ENCODE peak calls at places on chromosomes 11 and 22, in four cellular contexts. One of them, this sample, is unnamed.
A peak's percentile ranks its signal among the peaks of the same experiment; 100 is the strongest.

GRCh38 chr22:21447694-21448402 is 19.3 kb upstream of the TMEM191C start:
- DNase-seq in neuronal stem cell: no peak
- DNase-seq in psoas muscle: peak; percentile 10
- DNase-seq in uterus: peak; percentile 11
- DNase-seq in this sample: no peak

GRCh38 chr11:62604460-62605130 is 2.9 kb upstream of the MTA2 start:
- DNase-seq in psoas muscle: no peak
- DNase-seq in neuronal stem cell: peak; percentile 70
- DNase-seq in uterus: no peak
- DNase-seq in this sample: no peak

GRCh38 chr11:99370557-99371200 is 349.9 kb downstream of the CNTN5 start:
- DNase-seq in neuronal stem cell: peak; percentile 8
- DNase-seq in psoas muscle: peak; percentile 28
- DNase-seq in uterus: no peak
- DNase-seq in this sample: no peak

GRCh38 chr11:33723238-33723881 is 12.9 kb downstream of the CD59 start:
- DNase-seq in psoas muscle: no peak
- DNase-seq in uterus: no peak
- DNase-seq in neuronal stem cell: no peak
- DNase-seq in this sample: no peak

GRCh38 chr22:23579870-23580585 is at the start of gene IGLL1:
- DNase-seq in neuronal stem cell: no peak
- DNase-seq in uterus: no peak
- DNase-seq in psoas muscle: no peak
- DNase-seq in this sample: no peak

GRCh38 chr22:40331706-40332105 is 14.6 kb upstream of the ADSL start:
- DNase-seq in psoas muscle: no peak
- DNase-seq in neuronal stem cell: no peak
- DNase-seq in uterus: no peak
- DNase-seq in this sample: no peak

GRCh38 chr11:117180661-117181585 is 2.4 kb downstream of the SIDT2 start:
- DNase-seq in neuronal stem cell: peak; percentile 51
- DNase-seq in uterus: peak; percentile 85
- DNase-seq in psoas muscle: peak; percentile 71
- DNase-seq in this sample: peak; percentile 33

GRCh38 chr22:47296405-47297260 is 534.2 kb downstream of the TBC1D22A start:
- DNase-seq in psoas muscle: no peak
- DNase-seq in neuronal stem cell: no peak
- DNase-seq in uterus: no peak
- DNase-seq in this sample: no peak

GRCh38 chr22:40463017-40463631 is 92.7 kb downstream of the SGSM3 start:
- DNase-seq in uterus: no peak
- DNase-seq in psoas muscle: no peak
- DNase-seq in neuronal stem cell: no peak
- DNase-seq in this sample: peak; percentile 44

GRCh38 chr11:132563050-132563449 is 969.3 kb downstream of the OPCML start:
- DNase-seq in uterus: no peak
- DNase-seq in psoas muscle: no peak
- DNase-seq in neuronal stem cell: no peak
- DNase-seq in this sample: no peak

GRCh38 chr22:27811778-27812177 is 10.2 kb upstream of the MN1 start:
- DNase-seq in uterus: no peak
- DNase-seq in psoas muscle: no peak
- DNase-seq in neuronal stem cell: no peak
- DNase-seq in this sample: no peak

GRCh38 chr11:117426297-117426685 is 98.6 kb downstream of the CEP164 start:
- DNase-seq in psoas muscle: peak; percentile 62
- DNase-seq in neuronal stem cell: peak; percentile 83
- DNase-seq in uterus: peak; percentile 66
- DNase-seq in this sample: peak; percentile 61

GRCh38 chr11:76798656-76799055 is 15.5 kb downstream of the TSKU start:
- DNase-seq in neuronal stem cell: no peak
- DNase-seq in uterus: no peak
- DNase-seq in psoas muscle: no peak
- DNase-seq in this sample: no peak

GRCh38 chr22:41983516-41983915 is 14.3 kb downstream of the SEPTIN3 start:
- DNase-seq in psoas muscle: no peak
- DNase-seq in uterus: no peak
- DNase-seq in neuronal stem cell: no peak
- DNase-seq in this sample: no peak

GRCh38 chr11:108647701-108648527 is 17.0 kb upstream of the DDX10 start:
- DNase-seq in psoas muscle: peak; percentile 49
- DNase-seq in neuronal stem cell: peak; percentile 66
- DNase-seq in uterus: peak; percentile 38
- DNase-seq in this sample: peak; percentile 63

GRCh38 chr11:5665746-5666395 is 19.0 kb downstream of the TRIM5 start:
- DNase-seq in neuronal stem cell: no peak
- DNase-seq in uterus: no peak
- DNase-seq in psoas muscle: no peak
- DNase-seq in this sample: no peak

GRCh38 chr11:100715163-100715792 is 28.2 kb downstream of the ARHGAP42 start:
- DNase-seq in psoas muscle: no peak
- DNase-seq in neuronal stem cell: no peak
- DNase-seq in uterus: no peak
- DNase-seq in this sample: no peak

GRCh38 chr11:126646701-126647209 is 291.3 kb downstream of the ST3GAL4 start:
- DNase-seq in uterus: no peak
- DNase-seq in psoas muscle: no peak
- DNase-seq in neuronal stem cell: no peak
- DNase-seq in this sample: no peak

GRCh38 chr11:121538054-121538453 is 85.3 kb upstream of the SORL1-AS1 start:
- DNase-seq in uterus: no peak
- DNase-seq in psoas muscle: no peak
- DNase-seq in neuronal stem cell: no peak
- DNase-seq in this sample: no peak

GRCh38 chr11:12807621-12808020 is 133.4 kb downstream of the TEAD1 start:
- DNase-seq in uterus: no peak
- DNase-seq in neuronal stem cell: no peak
- DNase-seq in psoas muscle: no peak
- DNase-seq in this sample: no peak
- H3K27ac ChIP-seq in uterus: no peak overlapping the region
- H3K27ac ChIP-seq in neuronal stem cell: no peak overlapping the region
- H3K27ac ChIP-seq in psoas muscle: peak overlapping the region; percentile 26
- H3K27ac ChIP-seq in this sample: no peak overlapping the region

GRCh38 chr22:31084811-31085492 is 3.8 kb downstream of the SMTN start:
- DNase-seq in psoas muscle: peak; percentile 91
- DNase-seq in neuronal stem cell: peak; percentile 61
- DNase-seq in uterus: peak; percentile 91
- DNase-seq in this sample: peak; percentile 74
- H3K36me3 ChIP-seq in psoas muscle: no peaks in the 10 kb centered on the region
- H3K36me3 ChIP-seq in neuronal stem cell: peaks cover 26% of the 10 kb centered on the region
- H3K36me3 ChIP-seq in uterus: no peaks in the 10 kb centered on the region
- H3K36me3 ChIP-seq in this sample: no peaks in the 10 kb centered on the region

GRCh38 chr11:47538741-47539575 is 14.0 kb downstream of the CELF1 start:
- DNase-seq in neuronal stem cell: no peak
- DNase-seq in psoas muscle: no peak
- DNase-seq in uterus: no peak
- DNase-seq in this sample: no peak
- H3K4me1 ChIP-seq in neuronal stem cell: peaks cover 5% of the 10 kb centered on the region
- H3K4me1 ChIP-seq in psoas muscle: peaks cover 74% of the 10 kb centered on the region
- H3K4me1 ChIP-seq in uterus: peaks cover 9% of the 10 kb centered on the region
- H3K4me1 ChIP-seq in this sample: peaks cover 32% of the 10 kb centered on the region

GRCh38 chr22:20108757-20109230 is 7.1 kb upstream of the RANBP1 start:
- DNase-seq in neuronal stem cell: no peak
- DNase-seq in uterus: no peak
- DNase-seq in psoas muscle: peak; percentile 4
- DNase-seq in this sample: no peak
- H3K27ac ChIP-seq in neuronal stem cell: peak overlapping the region; percentile 6
- H3K27ac ChIP-seq in uterus: no peak overlapping the region
- H3K27ac ChIP-seq in psoas muscle: no peak overlapping the region
- H3K27ac ChIP-seq in this sample: no peak overlapping the region